ENCODE peak calls at places on chromosomes 13 and 19, in eight cellular contexts. I is left ventricle myocardium inferior, M is colonic mucosa, B is PC-3, T is heart left ventricle, Q is lower leg skin, V is AG04449, X is tibial nerve. F is an unnamed sample.

GRCh38 chr13:98222081-98222554 is 45.0 kb upstream of the RNF113B start:
- DNase-seq in I (no peak), M (peak; percentile 29), B (peak; percentile 30), T (no peak), Q (no peak), V (no peak), X (no peak), F (no peak)

GRCh38 chr19:41936416-41936850 is 8.2 kb upstream of the ERFL start:
- DNase-seq in I (no peak), M (no peak), B (peak; percentile 25), T (no peak), Q (no peak), V (no peak), X (no peak), F (peak; percentile 65)

GRCh38 chr13:97215325-97215724 is 6.8 kb upstream of the MBNL2 start:
- DNase-seq in I (no peak), M (no peak), B (no peak), T (no peak), Q (no peak), V (no peak), X (no peak), F (no peak)

GRCh38 chr13:29436721-29437250 is 158.7 kb downstream of the SLC7A1 start:
- DNase-seq in I (no peak), M (no peak), B (no peak), T (no peak), Q (no peak), V (no peak), X (no peak), F (no peak)

GRCh38 chr19:34269081-34269480 is 14.7 kb downstream of the GARRE1 start:
- DNase-seq in I (no peak), M (no peak), B (no peak), T (no peak), Q (no peak), V (no peak), X (no peak), F (no peak)

GRCh38 chr13:51297556-51297955 is 41.9 kb upstream of the SERPINE3 start:
- DNase-seq in I (no peak), M (no peak), B (no peak), T (no peak), Q (no peak), V (no peak), X (no peak), F (no peak)

GRCh38 chr13:99339736-99340392 is 32.7 kb upstream of the GPR183 start:
- DNase-seq in I (no peak), M (no peak), B (no peak), T (no peak), Q (no peak), V (no peak), X (no peak), F (peak; percentile 47)

GRCh38 chr13:47094734-47095434 is 198.0 kb upstream of the HTR2A start:
- DNase-seq in I (no peak), M (no peak), B (no peak), T (no peak), Q (no peak), V (no peak), X (no peak), F (no peak)

GRCh38 chr19:2059422-2060201 is 8.6 kb upstream of the MKNK2 start:
- DNase-seq in I (no peak), M (peak; percentile 93), B (peak; percentile 81), T (peak; percentile 60), Q (peak; percentile 66), V (no peak), X (peak; percentile 60), F (peak; percentile 53)

GRCh38 chr13:34657716-34658115 is 284.4 kb upstream of the NBEA start:
- DNase-seq in I (no peak), M (no peak), B (peak; percentile 87), T (no peak), Q (no peak), V (peak; percentile 4), X (no peak), F (peak; percentile 72)

GRCh38 chr19:29326849-29327840 is 114.2 kb upstream of the UQCRFS1 start:
- DNase-seq in I (no peak), M (no peak), B (no peak), T (no peak), Q (no peak), V (no peak), X (no peak), F (no peak)

GRCh38 chr19:55606471-55606787 is 982 bp downstream of the ZNF865 start:
- DNase-seq in I (no peak), M (no peak), B (no peak), T (no peak), Q (no peak), V (no peak), X (no peak), F (no peak)

GRCh38 chr19:55605207-55605636 is 225 bp upstream of the ZNF865 start:
- DNase-seq in I (peak; percentile 97), M (peak; percentile 97), B (peak; percentile 99), T (peak; percentile 98), Q (peak; percentile 95), V (peak; percentile 65), X (peak; percentile 90), F (peak; percentile 97)

GRCh38 chr19:55609326-55609725 is 3.9 kb downstream of the ZNF865 start:
- DNase-seq in I (no peak), M (no peak), B (no peak), T (no peak), Q (no peak), V (no peak), X (no peak), F (no peak)

GRCh38 chr19:55605637-55606470 is at the start of gene ZNF865:
- DNase-seq in I (peak; percentile 72), M (peak; percentile 88), B (peak; percentile 92), T (peak; percentile 77), Q (peak; percentile 59), V (no peak), X (no peak), F (peak; percentile 89)

DNA sequence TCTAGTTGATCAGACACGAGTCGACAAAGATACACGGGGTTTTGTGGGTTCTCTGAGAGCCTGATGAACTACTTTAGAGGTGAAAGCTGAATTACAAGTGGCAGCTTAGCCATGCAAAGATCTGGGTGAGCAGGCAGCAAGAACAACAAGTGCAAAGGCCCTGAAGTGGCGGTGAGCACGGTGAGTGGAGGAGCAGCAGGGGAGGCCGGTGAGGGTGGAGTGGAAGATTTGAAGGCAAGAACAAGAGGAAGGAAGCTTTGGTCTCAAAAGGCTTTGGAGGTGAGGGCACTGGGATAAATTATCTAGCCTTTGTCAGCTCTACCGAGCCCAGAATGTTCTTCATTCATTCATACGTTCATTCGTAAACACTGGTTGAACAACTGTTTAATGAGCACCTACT is 1.4 kb downstream of the ZNF865 start:
- DNase-seq in I (no peak), M (no peak), B (no peak), T (no peak), Q (no peak), V (no peak), X (no peak), F (no peak)
- H3K4me3 ChIP-seq in I (peak overlapping the region; percentile 89), M (peak overlapping the region; percentile 76), B (peak overlapping the region; percentile 82), T (peak overlapping the region; percentile 78), Q (no peak overlapping the region), V (peak overlapping the region; percentile 96), X (no peak overlapping the region), F (peak overlapping the region; percentile 79)

GRCh38 chr13:27170221-27170520 is 1.4 kb downstream of the USP12 start:
- DNase-seq in I (no peak), M (no peak), B (peak; percentile 63), T (no peak), Q (no peak), V (no peak), X (no peak), F (peak; percentile 66)
- TF ChIP-seq CTCF in I (no peak), M (no peak), B (no peak), T (no peak), Q (no peak), V (no peak), X (no peak), F (no peak)

GRCh38 chr19:55623130-55623868 is 1.1 kb downstream of the ZNF784 start:
- DNase-seq in I (no peak), M (no peak), B (no peak), T (no peak), Q (no peak), V (no peak), X (no peak), F (no peak)
- H3K4me3 ChIP-seq in I (peak overlapping the region; percentile 69), M (no peak overlapping the region), B (peak overlapping the region; percentile 54), T (peak overlapping the region; percentile 64), Q (no peak overlapping the region), V (no peak overlapping the region), X (no peak overlapping the region), F (no peak overlapping the region)

GRCh38 chr19:18772620-18773587 is 18.2 kb downstream of the COMP start:
- DNase-seq in I (no peak), M (no peak), B (peak; percentile 72), T (no peak), Q (no peak), V (no peak), X (no peak), F (peak; percentile 86)

GRCh38 chr19:18770663-18771327 is 20.3 kb downstream of the COMP start:
- DNase-seq in I (no peak), M (no peak), B (no peak), T (no peak), Q (no peak), V (no peak), X (no peak), F (peak; percentile 22)

GRCh38 chr19:18773682-18774081 is 17.4 kb downstream of the COMP start:
- DNase-seq in I (no peak), M (no peak), B (no peak), T (no peak), Q (no peak), V (no peak), X (no peak), F (no peak)

GRCh38 chr19:18769989-18770528 is 21.0 kb downstream of the COMP start:
- DNase-seq in I (no peak), M (no peak), B (no peak), T (no peak), Q (no peak), V (no peak), X (no peak), F (no peak)

GRCh38 chr19:18771328-18772242 is 19.5 kb downstream of the COMP start:
- DNase-seq in I (no peak), M (no peak), B (peak; percentile 23), T (no peak), Q (no peak), V (no peak), X (no peak), F (no peak)
- TF ChIP-seq CTCF in I (no peak), M (no peak), B (peak; percentile 43), T (no peak), Q (no peak), V (peak; percentile 23), X (no peak), F (peak; percentile 43)

GRCh38 chr19:15615526-15615925 is 508 bp downstream of the CYP4F8 start:
- DNase-seq in I (no peak), M (no peak), B (no peak), T (no peak), Q (no peak), V (no peak), X (no peak), F (no peak)

GRCh38 chr19:15614507-15615379 is at the start of gene CYP4F8:
- DNase-seq in I (no peak), M (no peak), B (no peak), T (no peak), Q (no peak), V (no peak), X (no peak), F (no peak)

GRCh38 chr19:15616183-15616582 is 1.2 kb downstream of the CYP4F8 start:
- DNase-seq in I (no peak), M (no peak), B (no peak), T (no peak), Q (no peak), V (no peak), X (no peak), F (no peak)

GRCh38 chr19:15612342-15612741 is 2.7 kb upstream of the CYP4F8 start:
- DNase-seq in I (no peak), M (no peak), B (peak; percentile 10), T (no peak), Q (no peak), V (no peak), X (no peak), F (no peak)

GRCh38 chr19:15613338-15613737 is 1.7 kb upstream of the CYP4F8 start:
- DNase-seq in I (no peak), M (no peak), B (no peak), T (no peak), Q (no peak), V (no peak), X (no peak), F (no peak)
- H3K4me3 ChIP-seq in I (no peak overlapping the region), M (no peak overlapping the region), B (no peak overlapping the region), T (no peak overlapping the region), Q (no peak overlapping the region), V (no peak overlapping the region), X (no peak overlapping the region), F (no peak overlapping the region)

F was measured in epithelial cell of esophagus.